ENCODE peak calls at places on chromosomes 16 and 17, in five cellular contexts. One of them, this sample, is unnamed.

GRCh38 chr17:60168654-60169053 is 18.9 kb downstream of the CA4 start:
- DNase-seq in CD8-positive, alpha-beta memory T cell: no peak
- DNase-seq in adrenal gland: no peak
- DNase-seq in CD4-positive, CD25-positive, alpha-beta regulatory T cell: no peak
- DNase-seq in heart left ventricle: no peak
- DNase-seq in this sample: no peak

GRCh38 chr17:51322390-51323029 is 62.2 kb downstream of the UTP18 start:
- DNase-seq in adrenal gland: no peak
- DNase-seq in heart left ventricle: no peak
- DNase-seq in CD4-positive, CD25-positive, alpha-beta regulatory T cell: no peak
- DNase-seq in CD8-positive, alpha-beta memory T cell: no peak
- DNase-seq in this sample: no peak

GRCh38 chr16:85098565-85098964 is 13.7 kb downstream of the CIBAR2 start:
- DNase-seq in CD8-positive, alpha-beta memory T cell: no peak
- DNase-seq in CD4-positive, CD25-positive, alpha-beta regulatory T cell: no peak
- DNase-seq in heart left ventricle: no peak
- DNase-seq in adrenal gland: no peak
- DNase-seq in this sample: no peak

GRCh38 chr17:74645010-74645409 is 21.5 kb upstream of the CD300E start:
- DNase-seq in heart left ventricle: no peak
- DNase-seq in CD4-positive, CD25-positive, alpha-beta regulatory T cell: no peak
- DNase-seq in CD8-positive, alpha-beta memory T cell: no peak
- DNase-seq in adrenal gland: no peak
- DNase-seq in this sample: no peak

GRCh38 chr17:37608369-37609169 is 649 bp downstream of the SYNRG start:
- DNase-seq in adrenal gland: no peak
- DNase-seq in CD4-positive, CD25-positive, alpha-beta regulatory T cell: no peak
- DNase-seq in heart left ventricle: no peak
- DNase-seq in CD8-positive, alpha-beta memory T cell: peak; percentile 50
- DNase-seq in this sample: no peak

GRCh38 chr16:57268804-57269800 is 15.4 kb downstream of the PLLP start:
- DNase-seq in heart left ventricle: peak; percentile 81
- DNase-seq in CD4-positive, CD25-positive, alpha-beta regulatory T cell: no peak
- DNase-seq in CD8-positive, alpha-beta memory T cell: no peak
- DNase-seq in adrenal gland: peak; percentile 66
- DNase-seq in this sample: no peak

GRCh38 chr17:61458000-61458399 is 5.8 kb downstream of the TBX4 start:
- DNase-seq in CD8-positive, alpha-beta memory T cell: no peak
- DNase-seq in heart left ventricle: no peak
- DNase-seq in adrenal gland: no peak
- DNase-seq in CD4-positive, CD25-positive, alpha-beta regulatory T cell: no peak
- DNase-seq in this sample: no peak

GRCh38 chr17:47221154-47221553 is 12.0 kb downstream of the MYL4 start:
- DNase-seq in heart left ventricle: no peak
- DNase-seq in CD4-positive, CD25-positive, alpha-beta regulatory T cell: no peak
- DNase-seq in CD8-positive, alpha-beta memory T cell: no peak
- DNase-seq in adrenal gland: no peak
- DNase-seq in this sample: no peak

GRCh38 chr16:68668266-68668665 is 23.2 kb downstream of the CDH3 start:
- DNase-seq in CD4-positive, CD25-positive, alpha-beta regulatory T cell: no peak
- DNase-seq in CD8-positive, alpha-beta memory T cell: no peak
- DNase-seq in adrenal gland: no peak
- DNase-seq in heart left ventricle: no peak
- DNase-seq in this sample: no peak

GRCh38 chr16:86039606-86040005 is 140.6 kb downstream of the IRF8 start:
- DNase-seq in heart left ventricle: no peak
- DNase-seq in adrenal gland: no peak
- DNase-seq in CD8-positive, alpha-beta memory T cell: no peak
- DNase-seq in CD4-positive, CD25-positive, alpha-beta regulatory T cell: no peak
- DNase-seq in this sample: no peak

GRCh38 chr16:11515540-11516430 is 70.9 kb downstream of the LITAF start:
- DNase-seq in CD8-positive, alpha-beta memory T cell: no peak
- DNase-seq in heart left ventricle: no peak
- DNase-seq in CD4-positive, CD25-positive, alpha-beta regulatory T cell: no peak
- DNase-seq in adrenal gland: no peak
- DNase-seq in this sample: no peak

GRCh38 chr16:49419016-49419415 is 45.4 kb downstream of the C16orf78 start:
- DNase-seq in CD8-positive, alpha-beta memory T cell: no peak
- DNase-seq in heart left ventricle: no peak
- DNase-seq in adrenal gland: no peak
- DNase-seq in CD4-positive, CD25-positive, alpha-beta regulatory T cell: no peak
- DNase-seq in this sample: no peak

GRCh38 chr17:49224198-49224996 is 6.2 kb downstream of the PHOSPHO1 start:
- DNase-seq in CD8-positive, alpha-beta memory T cell: peak; percentile 73
- DNase-seq in heart left ventricle: peak; percentile 30
- DNase-seq in adrenal gland: no peak
- DNase-seq in CD4-positive, CD25-positive, alpha-beta regulatory T cell: peak; percentile 56
- DNase-seq in this sample: peak; percentile 40

GRCh38 chr16:58635502-58635901 is 5.9 kb upstream of the CNOT1 start:
- DNase-seq in adrenal gland: no peak
- DNase-seq in CD4-positive, CD25-positive, alpha-beta regulatory T cell: no peak
- DNase-seq in CD8-positive, alpha-beta memory T cell: no peak
- DNase-seq in heart left ventricle: no peak
- DNase-seq in this sample: no peak

GRCh38 chr17:65797809-65798208 is 236.4 kb upstream of the AXIN2 start:
- DNase-seq in adrenal gland: no peak
- DNase-seq in heart left ventricle: no peak
- DNase-seq in CD4-positive, CD25-positive, alpha-beta regulatory T cell: no peak
- DNase-seq in CD8-positive, alpha-beta memory T cell: no peak
- DNase-seq in this sample: no peak

GRCh38 chr16:85728879-85729278 is 22.0 kb downstream of the C16orf74 start:
- DNase-seq in CD4-positive, CD25-positive, alpha-beta regulatory T cell: no peak
- DNase-seq in heart left ventricle: no peak
- DNase-seq in adrenal gland: no peak
- DNase-seq in CD8-positive, alpha-beta memory T cell: no peak
- DNase-seq in this sample: no peak

GRCh38 chr16:4578961-4579530 is 22.9 kb downstream of the C16orf96 start:
- DNase-seq in adrenal gland: no peak
- DNase-seq in CD4-positive, CD25-positive, alpha-beta regulatory T cell: no peak
- DNase-seq in CD8-positive, alpha-beta memory T cell: no peak
- DNase-seq in heart left ventricle: no peak
- DNase-seq in this sample: no peak

GRCh38 chr17:15289285-15290185 is 24.4 kb upstream of the PMP22 start:
- DNase-seq in CD4-positive, CD25-positive, alpha-beta regulatory T cell: no peak
- DNase-seq in heart left ventricle: no peak
- DNase-seq in adrenal gland: no peak
- DNase-seq in CD8-positive, alpha-beta memory T cell: no peak
- DNase-seq in this sample: no peak

GRCh38 chr17:76204277-76204676 is 36.0 kb downstream of the RNF157 start:
- DNase-seq in CD8-positive, alpha-beta memory T cell: no peak
- DNase-seq in adrenal gland: no peak
- DNase-seq in CD4-positive, CD25-positive, alpha-beta regulatory T cell: no peak
- DNase-seq in heart left ventricle: no peak
- DNase-seq in this sample: no peak

GRCh38 chr16:14344945-14345344 is 273.8 kb downstream of the MRTFB start:
- DNase-seq in adrenal gland: no peak
- DNase-seq in heart left ventricle: no peak
- DNase-seq in CD8-positive, alpha-beta memory T cell: no peak
- DNase-seq in CD4-positive, CD25-positive, alpha-beta regulatory T cell: no peak
- DNase-seq in this sample: no peak

GRCh38 chr16:26688105-26688504 is 378.6 kb upstream of the C16orf82 start:
- DNase-seq in CD4-positive, CD25-positive, alpha-beta regulatory T cell: no peak
- DNase-seq in adrenal gland: no peak
- DNase-seq in CD8-positive, alpha-beta memory T cell: no peak
- DNase-seq in heart left ventricle: no peak
- DNase-seq in this sample: no peak

GRCh38 chr16:66741131-66741900 is 10.1 kb downstream of the DYNC1LI2 start:
- DNase-seq in adrenal gland: peak; percentile 96
- DNase-seq in CD8-positive, alpha-beta memory T cell: no peak
- DNase-seq in heart left ventricle: peak; percentile 92
- DNase-seq in CD4-positive, CD25-positive, alpha-beta regulatory T cell: no peak
- DNase-seq in this sample: no peak

GRCh38 chr17:14198013-14198412 is 38.6 kb downstream of the CDRT15 start:
- DNase-seq in heart left ventricle: peak; percentile 68
- DNase-seq in adrenal gland: no peak
- DNase-seq in CD8-positive, alpha-beta memory T cell: no peak
- DNase-seq in CD4-positive, CD25-positive, alpha-beta regulatory T cell: no peak
- DNase-seq in this sample: no peak

GRCh38 chr16:81623365-81624102 is 155.6 kb upstream of the PLCG2 start:
- DNase-seq in CD4-positive, CD25-positive, alpha-beta regulatory T cell: peak; percentile 51
- DNase-seq in adrenal gland: peak; percentile 51
- DNase-seq in CD8-positive, alpha-beta memory T cell: peak; percentile 70
- DNase-seq in heart left ventricle: no peak
- DNase-seq in this sample: peak; percentile 22

GRCh38 chr16:67170948-67171649 is 761 bp downstream of the NOL3 start:
- DNase-seq in adrenal gland: no peak
- DNase-seq in CD8-positive, alpha-beta memory T cell: no peak
- DNase-seq in heart left ventricle: no peak
- DNase-seq in CD4-positive, CD25-positive, alpha-beta regulatory T cell: no peak
- DNase-seq in this sample: no peak

GRCh38 chr16:48611329-48612137 is 1.6 kb upstream of the N4BP1 start:
- DNase-seq in CD4-positive, CD25-positive, alpha-beta regulatory T cell: peak; percentile 83
- DNase-seq in adrenal gland: no peak
- DNase-seq in CD8-positive, alpha-beta memory T cell: peak; percentile 93
- DNase-seq in heart left ventricle: no peak
- DNase-seq in this sample: peak; percentile 60

GRCh38 chr17:17156511-17156910 is 49.6 kb downstream of the PLD6 start:
- DNase-seq in CD8-positive, alpha-beta memory T cell: no peak
- DNase-seq in CD4-positive, CD25-positive, alpha-beta regulatory T cell: no peak
- DNase-seq in adrenal gland: no peak
- DNase-seq in heart left ventricle: no peak
- DNase-seq in this sample: no peak

DNA sequence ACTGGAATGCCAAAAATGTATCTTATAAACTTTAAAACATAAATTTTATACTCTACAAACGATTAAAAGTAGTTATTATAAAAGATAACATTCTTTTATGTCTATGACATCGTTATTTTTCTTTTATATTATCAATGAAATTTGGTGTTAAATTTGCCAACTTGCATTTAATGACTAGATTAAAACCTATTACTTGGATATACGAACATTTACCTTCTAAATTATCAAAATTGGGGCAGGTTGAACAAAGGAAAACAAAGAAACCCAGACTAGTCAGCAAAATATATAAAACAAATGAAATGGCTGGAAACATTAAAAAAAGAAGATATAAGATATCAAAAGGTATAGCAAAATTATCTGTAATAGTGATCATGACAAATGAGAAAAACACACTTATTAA is 34.1 kb upstream of the ABCA3 start:
- DNase-seq in CD4-positive, CD25-positive, alpha-beta regulatory T cell: no peak
- DNase-seq in adrenal gland: no peak
- DNase-seq in heart left ventricle: no peak
- DNase-seq in CD8-positive, alpha-beta memory T cell: no peak
- DNase-seq in this sample: no peak
- H3K9me3 ChIP-seq in CD4-positive, CD25-positive, alpha-beta regulatory T cell: no peaks in the 10 kb centered on the region
- H3K9me3 ChIP-seq in adrenal gland: no peaks in the 10 kb centered on the region
- H3K9me3 ChIP-seq in heart left ventricle: no peaks in the 10 kb centered on the region
- H3K9me3 ChIP-seq in CD8-positive, alpha-beta memory T cell: no peaks in the 10 kb centered on the region
- H3K9me3 ChIP-seq in this sample: no peaks in the 10 kb centered on the region

GRCh38 chr16:35725949-35726348 is 2266.5 kb downstream of the TP53TG3F start:
- DNase-seq in CD4-positive, CD25-positive, alpha-beta regulatory T cell: no peak
- DNase-seq in heart left ventricle: no peak
- DNase-seq in CD8-positive, alpha-beta memory T cell: no peak
- DNase-seq in adrenal gland: no peak
- DNase-seq in this sample: no peak
- H3K9me3 ChIP-seq in CD4-positive, CD25-positive, alpha-beta regulatory T cell: peaks cover 15% of the 10 kb centered on the region
- H3K9me3 ChIP-seq in heart left ventricle: peaks cover 16% of the 10 kb centered on the region
- H3K9me3 ChIP-seq in CD8-positive, alpha-beta memory T cell: peaks cover 9% of the 10 kb centered on the region
- H3K9me3 ChIP-seq in adrenal gland: no peaks in the 10 kb centered on the region
- H3K9me3 ChIP-seq in this sample: peaks cover 5% of the 10 kb centered on the region

GRCh38 chr16:35750157-35750689 is 2290.8 kb downstream of the TP53TG3F start:
- DNase-seq in heart left ventricle: no peak
- DNase-seq in CD4-positive, CD25-positive, alpha-beta regulatory T cell: no peak
- DNase-seq in adrenal gland: no peak
- DNase-seq in CD8-positive, alpha-beta memory T cell: no peak
- DNase-seq in this sample: no peak
- H3K9me3 ChIP-seq in heart left ventricle: no peaks in the 10 kb centered on the region
- H3K9me3 ChIP-seq in CD4-positive, CD25-positive, alpha-beta regulatory T cell: peaks cover 2% of the 10 kb centered on the region
- H3K9me3 ChIP-seq in adrenal gland: no peaks in the 10 kb centered on the region
- H3K9me3 ChIP-seq in CD8-positive, alpha-beta memory T cell: no peaks in the 10 kb centered on the region
- H3K9me3 ChIP-seq in this sample: no peaks in the 10 kb centered on the region

GRCh38 chr17:81380117-81380516 is 15.1 kb upstream of the BAHCC1 start:
- DNase-seq in heart left ventricle: no peak
- DNase-seq in CD4-positive, CD25-positive, alpha-beta regulatory T cell: no peak
- DNase-seq in CD8-positive, alpha-beta memory T cell: no peak
- DNase-seq in adrenal gland: no peak
- DNase-seq in this sample: no peak
- H3K9me3 ChIP-seq in heart left ventricle: no peaks in the 10 kb centered on the region
- H3K9me3 ChIP-seq in CD4-positive, CD25-positive, alpha-beta regulatory T cell: no peaks in the 10 kb centered on the region
- H3K9me3 ChIP-seq in CD8-positive, alpha-beta memory T cell: no peaks in the 10 kb centered on the region
- H3K9me3 ChIP-seq in adrenal gland: no peaks in the 10 kb centered on the region
- H3K9me3 ChIP-seq in this sample: no peaks in the 10 kb centered on the region

DNA sequence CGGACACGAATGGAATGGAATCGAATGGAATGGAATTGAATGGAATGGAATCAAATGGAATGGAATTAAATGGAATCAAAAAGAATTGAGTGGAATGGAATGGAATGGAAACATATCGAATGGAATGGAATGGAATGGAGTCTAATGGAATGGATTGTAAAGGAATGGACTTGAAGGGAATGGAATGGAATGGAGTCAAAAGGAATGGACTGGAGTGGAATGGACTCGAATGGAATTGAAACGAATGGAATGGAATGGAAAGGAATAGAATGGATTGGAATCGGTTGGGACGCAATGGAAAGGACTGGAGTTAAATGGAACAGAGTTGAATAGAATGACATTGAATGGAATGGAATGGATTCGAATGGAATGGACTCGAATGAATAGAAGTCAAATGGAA is 486.9 kb upstream of the WSB1 start:
- DNase-seq in CD8-positive, alpha-beta memory T cell: no peak
- DNase-seq in CD4-positive, CD25-positive, alpha-beta regulatory T cell: no peak
- DNase-seq in heart left ventricle: no peak
- DNase-seq in adrenal gland: no peak
- DNase-seq in this sample: no peak
- H3K9me3 ChIP-seq in CD8-positive, alpha-beta memory T cell: peaks cover 29% of the 10 kb centered on the region
- H3K9me3 ChIP-seq in CD4-positive, CD25-positive, alpha-beta regulatory T cell: peaks cover 64% of the 10 kb centered on the region
- H3K9me3 ChIP-seq in heart left ventricle: peaks cover 65% of the 10 kb centered on the region
- H3K9me3 ChIP-seq in adrenal gland: peaks cover 22% of the 10 kb centered on the region
- H3K9me3 ChIP-seq in this sample: no peaks in the 10 kb centered on the region

DNA sequence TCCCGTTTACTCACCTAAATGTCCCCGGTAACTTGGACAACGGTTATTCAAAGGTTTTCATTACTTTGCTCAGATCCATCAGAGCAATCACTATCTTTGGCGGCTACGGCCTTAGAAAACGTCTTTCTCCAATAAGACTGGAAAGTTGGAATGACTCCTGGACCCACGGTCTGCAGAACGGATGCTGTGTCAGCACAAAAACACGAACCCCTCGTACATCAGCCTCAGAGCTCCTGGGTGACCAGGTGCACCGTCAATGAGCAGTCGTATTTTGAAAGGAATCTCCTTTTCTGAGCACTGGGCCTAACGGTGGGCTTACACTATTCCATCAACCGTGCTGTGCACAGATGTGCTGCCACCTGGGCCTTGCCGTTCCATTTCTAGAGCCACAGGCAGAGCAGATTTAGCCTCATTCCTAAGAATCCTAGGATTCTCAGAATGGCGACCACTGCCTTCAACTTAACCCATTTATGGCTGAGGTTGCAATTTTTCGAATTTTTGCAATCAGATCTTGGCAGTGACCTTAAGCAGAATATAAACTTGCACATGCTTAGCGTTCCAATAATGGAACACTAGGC is 110.8 kb upstream of the ZNF750 start:
- DNase-seq in CD4-positive, CD25-positive, alpha-beta regulatory T cell: no peak
- DNase-seq in adrenal gland: peak; percentile 2
- DNase-seq in heart left ventricle: no peak
- DNase-seq in CD8-positive, alpha-beta memory T cell: no peak
- DNase-seq in this sample: no peak
- H3K9me3 ChIP-seq in CD4-positive, CD25-positive, alpha-beta regulatory T cell: peaks cover 5% of the 10 kb centered on the region
- H3K9me3 ChIP-seq in adrenal gland: peaks cover 6% of the 10 kb centered on the region
- H3K9me3 ChIP-seq in heart left ventricle: peaks cover 6% of the 10 kb centered on the region
- H3K9me3 ChIP-seq in CD8-positive, alpha-beta memory T cell: peaks cover under 1% of the 10 kb centered on the region
- H3K9me3 ChIP-seq in this sample: peaks cover 2% of the 10 kb centered on the region

This sample was measured in T-helper 17 cell.